ENCODE peak calls at places on chromosomes 7 and 10, in eight cellular contexts. One of them, this sample, is unnamed.

GRCh38 chr10:28010821-28011220 is 11.9 kb upstream of the ODAD2 start:
- DNase-seq in HCT116: no peak
- DNase-seq in HepG2: no peak
- DNase-seq in GM12878: no peak
- DNase-seq in SK-N-SH: no peak
- DNase-seq in GM23338: no peak
- DNase-seq in K562: no peak
- DNase-seq in Panc1: no peak
- DNase-seq in this sample: no peak

GRCh38 chr7:148402159-148402558 is 188.4 kb upstream of the C7orf33 start:
- DNase-seq in HCT116: no peak
- DNase-seq in HepG2: no peak
- DNase-seq in GM12878: no peak
- DNase-seq in SK-N-SH: no peak
- DNase-seq in GM23338: no peak
- DNase-seq in K562: no peak
- DNase-seq in Panc1: no peak
- DNase-seq in this sample: no peak

GRCh38 chr7:130814753-130815152 is 80.7 kb upstream of the KLF14 start:
- DNase-seq in HCT116: peak
- DNase-seq in HepG2: no peak
- DNase-seq in GM12878: no peak
- DNase-seq in SK-N-SH: no peak
- DNase-seq in GM23338: peak
- DNase-seq in K562: peak
- DNase-seq in Panc1: no peak
- DNase-seq in this sample: no peak

GRCh38 chr7:108135446-108136190 is 5.5 kb upstream of the LAMB4 start:
- DNase-seq in HCT116: no peak
- DNase-seq in HepG2: no peak
- DNase-seq in GM12878: peak
- DNase-seq in SK-N-SH: no peak
- DNase-seq in GM23338: no peak
- DNase-seq in K562: no peak
- DNase-seq in Panc1: no peak
- DNase-seq in this sample: peak

GRCh38 chr10:127450644-127451043 is 98.5 kb upstream of the NPS start:
- DNase-seq in HCT116: no peak
- DNase-seq in HepG2: no peak
- DNase-seq in GM12878: no peak
- DNase-seq in SK-N-SH: no peak
- DNase-seq in GM23338: no peak
- DNase-seq in K562: no peak
- DNase-seq in Panc1: no peak
- DNase-seq in this sample: no peak

GRCh38 chr7:117212969-117213877 is 109.6 kb downstream of the WNT2 start:
- DNase-seq in HCT116: peak
- DNase-seq in HepG2: peak
- DNase-seq in GM12878: peak
- DNase-seq in SK-N-SH: peak
- DNase-seq in GM23338: peak
- DNase-seq in K562: peak
- DNase-seq in Panc1: peak
- DNase-seq in this sample: peak

GRCh38 chr7:45663167-45663921 is 89.2 kb downstream of the ADCY1 start:
- DNase-seq in HCT116: peak
- DNase-seq in HepG2: peak
- DNase-seq in GM12878: no peak
- DNase-seq in SK-N-SH: no peak
- DNase-seq in GM23338: peak
- DNase-seq in K562: peak
- DNase-seq in Panc1: peak
- DNase-seq in this sample: peak

GRCh38 chr7:22487978-22488642 is 11.9 kb downstream of the STEAP1B start:
- DNase-seq in HCT116: no peak
- DNase-seq in HepG2: no peak
- DNase-seq in GM12878: no peak
- DNase-seq in SK-N-SH: no peak
- DNase-seq in GM23338: peak
- DNase-seq in K562: no peak
- DNase-seq in Panc1: no peak
- DNase-seq in this sample: no peak

GRCh38 chr10:90775351-90776028 is 82.3 kb downstream of the HTR7 start:
- DNase-seq in HCT116: no peak
- DNase-seq in HepG2: no peak
- DNase-seq in GM12878: peak
- DNase-seq in SK-N-SH: no peak
- DNase-seq in GM23338: peak
- DNase-seq in K562: no peak
- DNase-seq in Panc1: no peak
- DNase-seq in this sample: peak

GRCh38 chr10:16116404-16117304 is 256.3 kb upstream of the MINDY3 start:
- DNase-seq in HCT116: peak
- DNase-seq in HepG2: peak
- DNase-seq in GM12878: peak
- DNase-seq in SK-N-SH: peak
- DNase-seq in GM23338: peak
- DNase-seq in K562: peak
- DNase-seq in Panc1: no peak
- DNase-seq in this sample: no peak

GRCh38 chr7:41916450-41916927 is 213.6 kb upstream of the INHBA start:
- DNase-seq in HCT116: no peak
- DNase-seq in HepG2: no peak
- DNase-seq in GM12878: no peak
- DNase-seq in SK-N-SH: no peak
- DNase-seq in GM23338: no peak
- DNase-seq in K562: no peak
- DNase-seq in Panc1: peak
- DNase-seq in this sample: no peak

GRCh38 chr7:85342781-85343180 is 155.9 kb upstream of the SEMA3D start:
- DNase-seq in HCT116: no peak
- DNase-seq in HepG2: no peak
- DNase-seq in GM12878: no peak
- DNase-seq in SK-N-SH: no peak
- DNase-seq in GM23338: no peak
- DNase-seq in K562: no peak
- DNase-seq in Panc1: no peak
- DNase-seq in this sample: no peak

GRCh38 chr10:132944510-132944909 is 2.1 kb upstream of the CFAP46 start:
- DNase-seq in HCT116: no peak
- DNase-seq in HepG2: no peak
- DNase-seq in GM12878: no peak
- DNase-seq in SK-N-SH: no peak
- DNase-seq in GM23338: no peak
- DNase-seq in K562: no peak
- DNase-seq in Panc1: no peak
- DNase-seq in this sample: no peak

GRCh38 chr7:5428470-5429252 is 5.0 kb upstream of the TNRC18 start:
- DNase-seq in HCT116: no peak
- DNase-seq in HepG2: peak
- DNase-seq in GM12878: no peak
- DNase-seq in SK-N-SH: peak
- DNase-seq in GM23338: peak
- DNase-seq in K562: peak
- DNase-seq in Panc1: no peak
- DNase-seq in this sample: peak

GRCh38 chr10:470339-471003 is 219.0 kb downstream of the DIP2C start:
- DNase-seq in HCT116: no peak
- DNase-seq in HepG2: no peak
- DNase-seq in GM12878: no peak
- DNase-seq in SK-N-SH: no peak
- DNase-seq in GM23338: no peak
- DNase-seq in K562: peak
- DNase-seq in Panc1: no peak
- DNase-seq in this sample: no peak

GRCh38 chr7:36962367-36962766 is 238.1 kb upstream of the AOAH start:
- DNase-seq in HCT116: no peak
- DNase-seq in HepG2: no peak
- DNase-seq in GM12878: no peak
- DNase-seq in SK-N-SH: no peak
- DNase-seq in GM23338: peak
- DNase-seq in K562: no peak
- DNase-seq in Panc1: no peak
- DNase-seq in this sample: no peak

GRCh38 chr10:43322769-43323168 is 48.7 kb upstream of the FXYD4 start:
- DNase-seq in HCT116: no peak
- DNase-seq in HepG2: no peak
- DNase-seq in GM12878: no peak
- DNase-seq in SK-N-SH: peak
- DNase-seq in GM23338: peak
- DNase-seq in K562: peak
- DNase-seq in Panc1: no peak
- DNase-seq in this sample: no peak

GRCh38 chr10:44355630-44356029 is 29.3 kb downstream of the CXCL12 start:
- DNase-seq in HCT116: no peak
- DNase-seq in HepG2: no peak
- DNase-seq in GM12878: no peak
- DNase-seq in SK-N-SH: no peak
- DNase-seq in GM23338: no peak
- DNase-seq in K562: no peak
- DNase-seq in Panc1: no peak
- DNase-seq in this sample: no peak

GRCh38 chr10:22805304-22805703 is 90.9 kb upstream of the PIP4K2A start:
- DNase-seq in HCT116: no peak
- DNase-seq in HepG2: peak
- DNase-seq in GM12878: no peak
- DNase-seq in SK-N-SH: peak
- DNase-seq in GM23338: no peak
- DNase-seq in K562: peak
- DNase-seq in Panc1: peak
- DNase-seq in this sample: no peak

GRCh38 chr10:117374506-117375359 is 507 bp downstream of the PDZD8 start:
- DNase-seq in HCT116: no peak
- DNase-seq in HepG2: no peak
- DNase-seq in GM12878: no peak
- DNase-seq in SK-N-SH: peak
- DNase-seq in GM23338: peak
- DNase-seq in K562: peak
- DNase-seq in Panc1: no peak
- DNase-seq in this sample: no peak

GRCh38 chr10:116080553-116080952 is 192.5 kb downstream of the GFRA1 start:
- DNase-seq in HCT116: peak
- DNase-seq in HepG2: no peak
- DNase-seq in GM12878: no peak
- DNase-seq in SK-N-SH: no peak
- DNase-seq in GM23338: peak
- DNase-seq in K562: no peak
- DNase-seq in Panc1: peak
- DNase-seq in this sample: no peak

DNA sequence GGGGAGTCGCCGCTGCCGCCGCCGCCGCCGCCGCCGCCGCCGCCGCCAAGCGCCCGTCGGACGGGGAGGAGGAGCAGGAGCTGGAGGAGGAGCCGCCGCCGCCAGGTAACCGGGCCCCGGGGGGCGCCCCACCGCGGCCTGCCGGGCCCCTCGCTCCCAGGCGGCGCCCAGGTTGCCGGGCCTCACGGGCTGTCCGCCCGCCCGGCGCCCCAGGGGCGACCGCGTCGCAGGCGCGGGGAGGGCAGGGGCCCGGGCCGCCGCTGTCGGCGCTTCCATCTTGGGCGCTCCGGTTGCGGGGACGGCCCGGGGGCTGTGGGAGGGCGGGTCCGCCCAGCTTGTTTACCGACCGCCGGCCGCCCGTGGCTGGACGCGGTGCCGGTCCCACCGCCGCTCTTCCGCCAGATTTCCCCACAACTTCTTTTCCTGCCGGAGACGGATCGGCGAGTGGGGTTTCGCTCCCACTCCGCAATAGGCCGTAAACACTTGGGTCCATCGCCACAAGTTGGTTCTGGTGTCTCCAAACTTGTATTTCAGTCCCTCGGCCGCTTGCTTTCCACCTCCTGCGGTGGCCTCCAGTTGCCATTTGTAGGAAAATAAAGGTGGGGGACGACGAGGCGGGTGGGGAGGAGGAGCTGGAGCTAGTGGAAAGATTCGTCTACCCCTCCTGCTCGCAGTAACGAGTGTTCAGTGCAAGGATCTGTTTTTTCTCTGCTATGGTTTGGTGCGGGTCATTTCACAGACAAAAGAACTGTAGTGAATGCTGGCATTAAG is 24.6 kb upstream of the ZRANB1 start:
- DNase-seq in HCT116: no peak
- DNase-seq in HepG2: peak
- DNase-seq in GM12878: no peak
- DNase-seq in SK-N-SH: peak
- DNase-seq in GM23338: peak
- DNase-seq in K562: peak
- DNase-seq in Panc1: no peak
- DNase-seq in this sample: peak
- TF ChIP-seq POLR2AphosphoS5 in HCT116: no peak
- TF ChIP-seq POLR2AphosphoS5 in HepG2: no peak
- TF ChIP-seq POLR2AphosphoS5 in GM12878: no peak
- TF ChIP-seq POLR2AphosphoS5 in SK-N-SH: no peak
- TF ChIP-seq POLR2AphosphoS5 in GM23338: no peak
- TF ChIP-seq POLR2AphosphoS5 in K562: no peak
- TF ChIP-seq POLR2AphosphoS5 in Panc1: no peak
- TF ChIP-seq POLR2AphosphoS5 in this sample: peak

GRCh38 chr10:60960913-60961312 is 16.9 kb upstream of the RHOBTB1 start:
- DNase-seq in HCT116: no peak
- DNase-seq in HepG2: no peak
- DNase-seq in GM12878: no peak
- DNase-seq in SK-N-SH: no peak
- DNase-seq in GM23338: no peak
- DNase-seq in K562: no peak
- DNase-seq in Panc1: no peak
- DNase-seq in this sample: no peak
- TF ChIP-seq REST in HCT116: no peak
- TF ChIP-seq REST in HepG2: no peak
- TF ChIP-seq REST in GM12878: no peak
- TF ChIP-seq REST in SK-N-SH: no peak
- TF ChIP-seq REST in GM23338: no peak
- TF ChIP-seq REST in K562: no peak
- TF ChIP-seq REST in Panc1: no peak
- TF ChIP-seq REST in this sample: no peak

GRCh38 chr7:142796501-142797341 is 26.0 kb downstream of the PRSS2 start:
- DNase-seq in HCT116: no peak
- DNase-seq in HepG2: no peak
- DNase-seq in GM12878: no peak
- DNase-seq in SK-N-SH: peak
- DNase-seq in GM23338: peak
- DNase-seq in K562: no peak
- DNase-seq in Panc1: no peak
- DNase-seq in this sample: no peak
- TF ChIP-seq POLR2AphosphoS5 in HCT116: no peak
- TF ChIP-seq POLR2AphosphoS5 in HepG2: no peak
- TF ChIP-seq POLR2AphosphoS5 in GM12878: peak
- TF ChIP-seq POLR2AphosphoS5 in SK-N-SH: no peak
- TF ChIP-seq POLR2AphosphoS5 in GM23338: no peak
- TF ChIP-seq POLR2AphosphoS5 in K562: no peak
- TF ChIP-seq POLR2AphosphoS5 in Panc1: no peak
- TF ChIP-seq POLR2AphosphoS5 in this sample: no peak

DNA sequence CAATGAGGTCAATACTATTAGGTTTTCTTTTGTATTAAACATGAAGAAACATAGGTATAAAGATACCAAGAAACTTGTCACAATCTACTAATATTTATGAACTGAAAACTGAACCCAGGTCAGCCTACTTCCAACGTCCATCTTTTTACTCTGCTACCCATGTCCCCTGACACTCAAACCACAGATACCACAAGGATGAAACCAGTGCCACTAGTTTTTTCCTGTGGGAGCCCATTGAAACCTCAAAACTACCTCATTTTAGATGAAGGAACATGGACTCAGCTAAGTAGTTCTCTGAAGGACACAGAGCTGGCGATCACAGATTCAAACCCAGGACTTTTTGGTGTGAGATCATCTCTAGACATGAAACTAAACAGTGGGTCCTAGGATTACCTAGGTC is 6.8 kb downstream of the TET1 start:
- DNase-seq in HCT116: no peak
- DNase-seq in HepG2: no peak
- DNase-seq in GM12878: no peak
- DNase-seq in SK-N-SH: no peak
- DNase-seq in GM23338: no peak
- DNase-seq in K562: no peak
- DNase-seq in Panc1: no peak
- DNase-seq in this sample: no peak
- TF ChIP-seq REST in HCT116: no peak
- TF ChIP-seq REST in HepG2: no peak
- TF ChIP-seq REST in GM12878: no peak
- TF ChIP-seq REST in SK-N-SH: no peak
- TF ChIP-seq REST in GM23338: no peak
- TF ChIP-seq REST in K562: no peak
- TF ChIP-seq REST in Panc1: no peak
- TF ChIP-seq REST in this sample: no peak